ENCODE peak calls at places on chromosomes 4 and X, in eight cellular contexts. L is stimulated activated CD8-positive, alpha-beta memory T cell treated with anti-CD3 and anti-CD28 coated beads, Interleukin-4, amount 100 ng/mL, for 24 hours; V is ecto neural progenitor cell; Z is kidney tubule cell; K is H1; X is activated CD4-positive, alpha-beta T cell treated with anti-CD3 and anti-CD28 coated beads, Interleukin-2, amount 50 U/mL, for 24 hours; W is NCI-H1694; Q is activated T-helper 9 cell treated with anti-CD3 and anti-CD28 coated beads, Interleukin-2, amount 50 U/mL, for 16 hours. F is an unnamed sample.

GRCh38 chr4:35038845-35039244 is 1205.5 kb downstream of the ARAP2 start:
- DNase-seq in L (no peak), V (no peak), X (no peak), Z (no peak), K (no peak), Q (no peak), W (no peak), F (no peak)

GRCh38 chr4:185865901-185866328 is 53.9 kb upstream of the SORBS2 start:
- DNase-seq in Q (no peak), V (no peak), Z (peak; percentile 58), K (no peak), L (no peak), W (no peak), X (no peak), F (no peak)

GRCh38 chr4:152655272-152656129 is 24.3 kb downstream of the TMEM154 start:
- DNase-seq in V (no peak), X (no peak), L (no peak), K (no peak), Z (no peak), W (no peak), Q (no peak), F (no peak)

GRCh38 chrX:153388722-153389459 is 12.3 kb downstream of the PNMA6E start:
- DNase-seq in Q (no peak), X (no peak), K (no peak), Z (no peak), W (no peak), L (no peak), V (no peak), F (no peak)

GRCh38 chr4:3739577-3739976 is 26.6 kb upstream of the ADRA2C start:
- DNase-seq in X (no peak), K (no peak), Q (no peak), W (no peak), V (no peak), L (no peak), Z (no peak), F (no peak)

GRCh38 chr4:6437682-6438264 is 34.6 kb downstream of the PPP2R2C start:
- DNase-seq in W (no peak), Q (no peak), X (no peak), L (no peak), Z (no peak), K (no peak), V (no peak), F (no peak)

GRCh38 chr4:153275380-153276276 is 68.9 kb upstream of the MND1 start:
- DNase-seq in Q (no peak), X (no peak), L (no peak), W (no peak), Z (no peak), K (no peak), V (no peak), F (no peak)

GRCh38 chr4:10082459-10083272 is 33.9 kb downstream of the WDR1 start:
- DNase-seq in X (no peak), W (no peak), Z (no peak), L (no peak), K (no peak), V (no peak), Q (no peak), F (peak; percentile 6)

GRCh38 chr4:150286656-150287055 is 208.4 kb downstream of the DCLK2 start:
- DNase-seq in Z (peak; percentile 54), K (no peak), L (no peak), Q (no peak), W (no peak), X (no peak), V (no peak), F (no peak)

GRCh38 chr4:165079476-165079875 is 25.8 kb downstream of the TRIM75 start:
- DNase-seq in Q (no peak), L (no peak), W (no peak), K (no peak), Z (peak; percentile 65), V (no peak), X (no peak), F (no peak)

GRCh38 chr4:48974979-48975640 is 11.0 kb upstream of the CWH43 start:
- DNase-seq in Z (no peak), Q (no peak), V (no peak), K (no peak), W (no peak), X (no peak), L (no peak), F (no peak)

GRCh38 chr4:152974732-152975614 is 38.9 kb downstream of the FHDC1 start:
- DNase-seq in X (no peak), K (no peak), L (no peak), W (no peak), V (no peak), Z (no peak), Q (no peak), F (no peak)

GRCh38 chr4:173171098-173171497 is 2.5 kb downstream of the GALNT7 start:
- DNase-seq in Q (no peak), V (no peak), L (no peak), W (peak; percentile 5), K (no peak), X (no peak), Z (peak; percentile 57), F (no peak)

GRCh38 chr4:174669278-174669677 is 147.0 kb upstream of the HPGD start:
- DNase-seq in Z (peak; percentile 92), Q (no peak), V (no peak), X (no peak), K (no peak), W (no peak), L (no peak), F (no peak)

GRCh38 chrX:17433965-17434364 is 59.0 kb downstream of the NHS start:
- DNase-seq in V (no peak), Z (no peak), L (no peak), W (no peak), Q (no peak), K (no peak), X (no peak), F (no peak)

GRCh38 chrX:67692246-67692645 is 148.4 kb downstream of the AR start:
- DNase-seq in Z (peak; percentile 61), Q (no peak), V (no peak), L (no peak), X (no peak), W (no peak), K (no peak), F (no peak)

GRCh38 chr4:52664479-52664878 is 5.4 kb upstream of the USP46 start:
- DNase-seq in V (no peak), L (no peak), X (no peak), Z (no peak), W (no peak), Q (no peak), K (no peak), F (no peak)

GRCh38 chrX:45711231-45711630 is 510.6 kb upstream of the DIPK2B start:
- DNase-seq in Z (peak; percentile 82), X (no peak), Q (no peak), W (no peak), K (no peak), L (no peak), V (no peak), F (no peak)

GRCh38 chrX:20032201-20032600 is 41.3 kb upstream of the BCLAF3 start:
- DNase-seq in V (no peak), Q (no peak), X (no peak), Z (no peak), K (no peak), L (no peak), W (no peak), F (no peak)

GRCh38 chrX:136147320-136147901 is at the start of gene FHL1:
- DNase-seq in W (peak; percentile 26), X (no peak), Z (no peak), Q (peak; percentile 53), K (peak; percentile 50), V (peak; percentile 69), L (peak; percentile 20), F (peak; percentile 68)

GRCh38 chr4:51963871-51964513 is 56.2 kb downstream of the LRRC66 start:
- DNase-seq in K (no peak), W (no peak), Q (no peak), L (no peak), Z (peak; percentile 56), V (no peak), X (no peak), F (no peak)

GRCh38 chr4:8427262-8427661 is 13.3 kb downstream of the ACOX3 start:
- DNase-seq in K (no peak), W (no peak), V (no peak), Z (no peak), Q (no peak), X (no peak), L (no peak), F (no peak)

GRCh38 chr4:169311643-169312365 is 41.0 kb upstream of the SH3RF1 start:
- DNase-seq in Z (peak; percentile 62), L (no peak), W (peak; percentile 30), K (peak; percentile 55), X (no peak), Q (no peak), V (peak; percentile 59), F (no peak)

GRCh38 chr4:81314196-81314896 is 99.3 kb upstream of the PRKG2 start:
- DNase-seq in K (no peak), V (no peak), X (no peak), L (no peak), Q (no peak), Z (peak; percentile 99), W (peak; percentile 56), F (no peak)

GRCh38 chrX:86148024-86148511 is at the start of gene DACH2:
- DNase-seq in K (peak; percentile 71), Z (peak; percentile 70), Q (peak; percentile 26), L (peak; percentile 18), W (no peak), X (peak; percentile 19), V (peak; percentile 84), F (peak; percentile 62)

GRCh38 chr4:177480796-177481195 is 38.6 kb upstream of the AGA start:
- DNase-seq in Z (peak; percentile 49), K (no peak), L (no peak), V (no peak), Q (no peak), X (no peak), W (no peak), F (no peak)

GRCh38 chrX:281166-281999 is at the start of gene PLCXD1:
- DNase-seq in K (peak; percentile 80), Z (peak; percentile 13), X (no peak), V (peak; percentile 87), L (no peak), W (no peak), Q (no peak), F (peak; percentile 29)

GRCh38 chr4:70177117-70177516 is 18.4 kb upstream of the ODAM start:
- DNase-seq in W (no peak), X (no peak), K (no peak), Q (no peak), Z (no peak), L (no peak), V (no peak), F (no peak)

GRCh38 chr4:79576480-79576803 is 168.4 kb upstream of the GK2 start:
- DNase-seq in W (no peak), L (no peak), K (no peak), X (no peak), Q (no peak), V (no peak), Z (peak; percentile 7), F (no peak)

GRCh38 chr4:40596522-40596921 is 33.1 kb downstream of the RBM47 start:
- DNase-seq in X (no peak), V (no peak), K (no peak), W (no peak), Z (no peak), Q (no peak), L (no peak), F (no peak)

GRCh38 chr4:16916719-16917337 is 18.4 kb upstream of the LDB2 start:
- DNase-seq in L (peak; percentile 61), W (peak; percentile 8), Q (peak; percentile 2), X (peak; percentile 68), Z (peak; percentile 53), V (peak; percentile 72), K (peak; percentile 94), F (peak; percentile 82)

GRCh38 chr4:89110541-89110985 is 770 bp upstream of the TIGD2 start:
- DNase-seq in K (peak; percentile 58), Z (peak; percentile 59), X (no peak), W (no peak), V (no peak), L (no peak), Q (no peak), F (no peak)

GRCh38 chrX:127708155-127708554 is 344.0 kb downstream of the ACTRT1 start:
- DNase-seq in Q (no peak), W (no peak), V (no peak), Z (peak; percentile 41), L (no peak), X (no peak), K (no peak), F (no peak)

GRCh38 chr4:148962539-148963290 is 520.5 kb upstream of the NR3C2 start:
- DNase-seq in Q (no peak), K (no peak), X (no peak), L (no peak), Z (peak; percentile 6), V (no peak), W (no peak), F (no peak)

F was measured in activated CD4-positive, alpha-beta memory T cell treated with anti-CD3 and anti-CD28 coated beads for 36 hours.